ENCODE peak calls at places on chromosomes 13 and 19, in four cellular contexts. E, J, V and R are unnamed samples. For H3K36me3, the result is how much of the 10 kb centered on the place peaks cover.

GRCh38 chr13:33751151-33751550 is 66.8 kb upstream of the RFC3 start:
- DNase-seq in E (no peak), J (no peak), V (no peak), R (no peak)

GRCh38 chr13:33017410-33017929 is 1.2 kb downstream of the KL start:
- DNase-seq in E (peak), J (no peak), V (peak), R (peak)

GRCh38 chr19:40263440-40264313 is 21.5 kb downstream of the AKT2 start:
- DNase-seq in E (no peak), J (no peak), V (no peak), R (no peak)

GRCh38 chr13:114068723-114069322 is 63.6 kb downstream of the RASA3 start:
- DNase-seq in E (peak), J (peak), V (peak), R (no peak)

GRCh38 chr19:16154557-16154956 is 11.1 kb downstream of the HSH2D start:
- DNase-seq in E (no peak), J (no peak), V (no peak), R (no peak)

GRCh38 chr19:53131732-53132131 is 978 bp downstream of the ZNF415 start:
- DNase-seq in E (no peak), J (no peak), V (no peak), R (no peak)

GRCh38 chr13:35914662-35915061 is 216.5 kb downstream of the DCLK1 start:
- DNase-seq in E (no peak), J (no peak), V (no peak), R (no peak)

GRCh38 chr19:11657307-11657706 is 60.0 kb downstream of the ZNF627 start:
- DNase-seq in E (no peak), J (no peak), V (no peak), R (no peak)

GRCh38 chr19:34661357-34661756 is 15.6 kb downstream of the SCGB2B2 start:
- DNase-seq in E (no peak), J (no peak), V (no peak), R (no peak)

GRCh38 chr19:50275577-50276368 is 53.4 kb downstream of the KCNC3 start:
- DNase-seq in E (no peak), J (no peak), V (no peak), R (no peak)

GRCh38 chr19:40791349-40791748 is 7.6 kb upstream of the EGLN2 start:
- DNase-seq in E (no peak), J (peak), V (no peak), R (peak)

GRCh38 chr13:79096099-79096498 is 310.0 kb downstream of the RBM26 start:
- DNase-seq in E (no peak), J (no peak), V (no peak), R (no peak)

GRCh38 chr13:33536639-33537425 is 251.3 kb upstream of the STARD13 start:
- DNase-seq in E (no peak), J (no peak), V (no peak), R (no peak)

GRCh38 chr13:47039106-47039505 is 142.3 kb upstream of the HTR2A start:
- DNase-seq in E (no peak), J (no peak), V (no peak), R (no peak)

GRCh38 chr19:50909240-50910070 is 1.7 kb downstream of the KLK4 start:
- DNase-seq in E (peak), J (no peak), V (no peak), R (peak)

GRCh38 chr19:55091126-55091910 is 15.6 kb downstream of the EPS8L1 start:
- DNase-seq in E (no peak), J (no peak), V (peak), R (no peak)

GRCh38 chr13:39417643-39418042 is 185.3 kb downstream of the LHFPL6 start:
- DNase-seq in E (no peak), J (no peak), V (no peak), R (no peak)

DNA sequence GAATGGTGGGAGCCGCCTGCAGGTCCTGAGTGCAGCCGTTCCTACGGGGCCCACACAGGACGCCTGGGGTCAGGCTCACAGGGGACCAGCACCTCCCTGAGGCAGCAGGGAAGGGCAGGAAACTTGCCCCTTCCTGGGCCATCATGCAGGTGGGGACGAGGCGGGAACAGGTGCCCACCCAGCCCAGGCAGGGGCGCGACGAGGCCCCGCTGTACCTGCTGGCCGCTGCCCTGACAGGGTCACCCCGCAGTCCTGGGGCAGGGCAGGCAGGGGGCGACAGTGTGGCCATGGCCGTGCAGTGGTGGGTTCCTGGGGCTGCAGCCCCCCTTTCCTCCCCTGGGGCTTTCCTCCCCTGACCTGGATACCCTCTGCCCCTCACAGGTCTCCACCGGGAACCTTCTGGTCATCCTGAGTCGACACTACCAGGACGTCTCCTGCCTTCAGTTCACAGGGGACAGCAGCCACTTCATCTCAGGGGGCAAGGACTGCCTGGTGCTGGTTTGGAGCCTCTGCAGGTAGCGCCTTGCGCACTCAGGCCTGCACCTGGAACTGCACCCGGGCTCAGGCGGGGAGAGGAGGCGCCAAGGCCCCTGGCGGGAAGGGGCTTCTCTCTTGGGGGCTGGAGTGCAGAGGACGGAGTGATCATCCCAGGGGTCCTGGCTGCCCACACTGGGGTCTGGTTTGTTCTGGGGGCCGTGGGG is 5.4 kb downstream of the WDR18 start:
- DNase-seq in E (no peak), J (no peak), V (no peak), R (no peak)
- TF ChIP-seq CTCF in E (peak), J (no peak), V (no peak), R (no peak)

DNA sequence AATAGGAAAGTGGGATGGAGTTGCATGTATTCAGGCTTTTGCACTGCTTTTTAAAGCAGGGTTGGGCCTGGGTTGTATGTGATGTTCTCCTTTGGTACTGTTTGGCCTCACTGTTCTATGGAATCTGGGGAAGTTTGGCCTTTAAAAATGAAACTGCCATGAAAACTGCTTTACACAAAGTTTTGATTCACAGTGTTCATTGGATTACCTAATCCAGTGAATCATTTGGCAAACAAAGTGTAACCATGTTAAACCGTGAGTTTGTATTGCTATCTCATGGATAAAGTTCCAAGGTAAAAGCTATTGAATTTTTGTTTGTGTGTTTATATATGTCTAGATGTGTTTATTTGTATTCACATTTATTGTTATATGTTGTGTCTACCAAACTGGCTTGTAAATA is 1658.6 kb downstream of the OLFM4 start:
- DNase-seq in E (no peak), J (no peak), V (no peak), R (no peak)
- H3K36me3 ChIP-seq in E (under half), J (under half), V (under half), R (under half)

DNA sequence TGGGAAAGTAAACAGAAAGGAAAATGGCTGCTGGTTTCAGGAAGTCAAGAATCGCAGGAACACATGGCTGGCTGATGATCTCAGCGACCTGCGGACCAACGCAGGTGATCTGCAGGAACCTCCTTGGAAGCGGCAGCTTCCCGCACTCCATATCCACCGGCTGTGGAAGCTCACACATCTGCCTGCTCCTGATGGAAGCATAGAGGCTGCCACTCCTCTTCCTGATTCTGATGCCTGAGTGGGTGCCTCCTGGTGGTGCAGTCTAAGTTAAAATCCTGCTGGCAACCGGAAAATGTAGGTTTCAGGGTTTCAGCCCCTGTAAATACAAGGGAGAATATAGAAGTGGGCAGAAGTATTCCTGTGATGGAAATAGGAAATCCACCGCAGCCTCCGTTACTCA is 75.5 kb downstream of the TNFSF13B start:
- DNase-seq in E (no peak), J (no peak), V (no peak), R (no peak)
- TF ChIP-seq CTCF in E (no peak), J (no peak), V (no peak), R (no peak)

GRCh38 chr19:1412323-1412923 is 5.0 kb downstream of the DAZAP1 start:
- DNase-seq in E (no peak), J (peak), V (no peak), R (no peak)
- H3K36me3 ChIP-seq in E (under half), J (under half), V (under half), R (under half)

GRCh38 chr13:60384911-60385310 is 12.1 kb upstream of the TDRD3 start:
- DNase-seq in E (no peak), J (no peak), V (no peak), R (no peak)

DNA sequence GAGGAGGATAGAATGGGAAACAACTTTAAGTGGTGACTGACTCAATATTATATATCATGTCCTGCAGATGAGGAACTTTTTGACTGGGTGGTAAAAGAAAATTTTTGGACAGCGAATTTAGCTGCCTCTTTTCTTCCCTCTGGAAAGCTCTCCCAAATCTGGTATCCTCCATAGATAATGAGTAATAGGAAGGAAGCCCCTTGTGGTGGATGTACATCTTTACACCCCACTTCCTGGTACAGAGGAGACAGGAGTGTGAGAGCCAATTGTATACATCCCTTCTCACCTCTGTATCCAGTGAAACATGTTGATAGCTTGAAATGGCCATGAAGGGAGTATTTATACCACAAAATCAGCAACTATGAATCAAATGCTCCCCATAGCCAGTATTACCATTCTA is 17.2 kb upstream of the TDRD3 start:
- DNase-seq in E (no peak), J (no peak), V (no peak), R (no peak)
- TF ChIP-seq CTCF in E (peak), J (no peak), V (no peak), R (no peak)

DNA sequence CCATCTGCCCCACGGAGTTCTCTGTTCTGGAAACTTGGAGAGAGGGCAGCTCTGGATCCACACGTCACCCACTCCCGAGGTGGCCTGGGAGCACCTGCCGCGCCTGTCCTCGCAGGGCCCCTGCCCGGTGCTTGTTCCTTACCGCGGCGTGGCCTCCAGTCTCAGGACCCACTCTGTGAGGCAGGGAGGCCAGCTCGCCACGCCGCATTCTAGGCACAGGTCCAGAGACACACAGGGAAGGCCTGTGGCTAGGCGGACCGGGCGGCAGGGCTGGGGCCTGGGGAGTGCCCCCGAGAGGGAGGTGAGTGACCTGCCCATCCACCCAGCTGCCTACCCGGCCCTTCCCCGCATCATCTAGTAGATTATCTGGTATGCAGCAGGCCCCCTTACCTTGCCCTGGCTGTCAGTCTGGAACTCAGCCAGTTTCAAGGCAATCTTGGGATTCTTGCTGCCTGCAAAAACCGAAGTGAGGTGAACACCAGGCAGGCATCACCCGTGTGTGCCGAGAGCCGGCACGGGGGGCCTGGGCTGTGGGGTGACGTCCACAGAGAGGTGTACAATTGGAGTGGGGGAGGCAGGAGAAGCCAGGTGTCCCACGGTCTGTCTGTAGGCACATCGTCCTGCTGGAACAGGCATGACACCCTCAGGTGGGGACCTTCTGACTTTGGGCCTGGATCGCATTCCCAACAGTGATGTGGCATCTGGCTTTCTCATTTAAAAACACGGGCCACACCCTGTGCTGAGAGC is 23.6 kb downstream of the DPP9 start:
- DNase-seq in E (no peak), J (no peak), V (no peak), R (no peak)
- H3K36me3 ChIP-seq in E (under half), J (under half), V (half or more), R (half or more)

GRCh38 chr19:33193269-33193863 is 764 bp upstream of the LRP3 start:
- DNase-seq in E (no peak), J (no peak), V (no peak), R (peak)

GRCh38 chr19:33191501-33191900 is 2.6 kb upstream of the LRP3 start:
- DNase-seq in E (no peak), J (no peak), V (peak), R (no peak)

GRCh38 chr19:33193864-33194362 is at the start of gene LRP3:
- DNase-seq in E (peak), J (peak), V (no peak), R (peak)

GRCh38 chr19:33194527-33194883 is 375 bp downstream of the LRP3 start:
- DNase-seq in E (peak), J (no peak), V (no peak), R (no peak)

GRCh38 chr19:33192010-33192409 is 2.1 kb upstream of the LRP3 start:
- DNase-seq in E (no peak), J (no peak), V (peak), R (peak)
- TF ChIP-seq CTCF in E (peak), J (no peak), V (no peak), R (no peak)

GRCh38 chr13:110518150-110518525 is 43.4 kb downstream of the RAB20 start:
- DNase-seq in E (no peak), J (no peak), V (no peak), R (no peak)

GRCh38 chr13:110517505-110518149 is 43.9 kb downstream of the RAB20 start:
- DNase-seq in E (no peak), J (no peak), V (no peak), R (no peak)

GRCh38 chr13:110519506-110519905 is 42.0 kb downstream of the RAB20 start:
- DNase-seq in E (no peak), J (no peak), V (no peak), R (no peak)

GRCh38 chr13:110518571-110518970 is 43.0 kb downstream of the RAB20 start:
- DNase-seq in E (no peak), J (no peak), V (no peak), R (peak)

DNA sequence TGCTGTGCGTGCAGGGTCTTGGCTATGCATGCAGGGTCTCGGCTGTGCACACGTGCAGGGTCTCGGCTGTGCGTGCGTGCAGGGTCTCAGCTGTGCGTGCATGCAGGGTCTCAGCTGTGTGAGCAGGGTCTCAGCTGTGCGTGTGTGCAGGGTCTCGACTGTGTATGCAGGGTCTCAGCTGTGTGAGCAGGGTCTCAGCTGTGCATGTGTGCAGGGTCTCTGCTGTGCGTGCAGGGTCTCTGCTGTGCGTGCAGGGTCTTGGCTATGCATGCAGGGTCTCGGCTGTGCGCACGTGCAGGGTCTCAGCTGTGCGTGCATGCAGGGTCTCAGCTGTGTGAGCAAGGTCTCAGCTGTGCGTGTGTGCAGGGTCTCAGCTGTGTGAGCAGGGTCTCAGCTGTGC is 42.5 kb downstream of the RAB20 start:
- DNase-seq in E (no peak), J (no peak), V (no peak), R (no peak)
- H3K36me3 ChIP-seq in E (under half), J (under half), V (under half), R (under half)